ENCODE peak calls at places on chromosome 5, in seven cellular contexts. I is ACHN; L is effector CD4-positive, alpha-beta T cell; E is left colon; X is NCI-H2081; F is natural killer cell treated with Interleukin-12 subunit alpha and Interleukin-12 subunit beta and Interleukin-15 and Interleukin-18, amount 100 ng/mL, for 72 hours; U is posterior cingulate gyrus. W is an unnamed sample.

GRCh38 chr5:11903121-11903613 is 1.1 kb downstream of the CTNND2 start:
- DNase-seq in E (no peak), I (no peak), U (peak), X (peak), F (no peak), L (no peak), W (no peak)

GRCh38 chr5:66136053-66136452 is 8.0 kb upstream of the SREK1 start:
- DNase-seq in X (no peak), E (no peak), L (no peak), I (no peak), F (no peak), U (no peak), W (no peak)

GRCh38 chr5:36658016-36658415 is 51.6 kb downstream of the SLC1A3 start:
- DNase-seq in U (no peak), F (no peak), X (no peak), E (no peak), I (no peak), L (no peak), W (no peak)

GRCh38 chr5:122291000-122291592 is 20.9 kb upstream of the SNCAIP start:
- DNase-seq in U (no peak), X (no peak), F (no peak), L (no peak), I (no peak), E (no peak), W (no peak)

GRCh38 chr5:141003026-141003425 is 36.8 kb downstream of the PCDHAC2 start:
- DNase-seq in F (no peak), E (no peak), X (no peak), U (no peak), I (no peak), L (no peak), W (no peak)

GRCh38 chr5:121693864-121694263 is 157.8 kb upstream of the FTMT start:
- DNase-seq in U (no peak), X (no peak), E (no peak), L (no peak), I (no peak), F (no peak), W (no peak)

GRCh38 chr5:10655041-10655685 is 91.3 kb downstream of the ANKRD33B start:
- DNase-seq in U (no peak), E (no peak), F (no peak), L (no peak), I (no peak), X (peak), W (no peak)

GRCh38 chr5:138588013-138588788 is 13.0 kb upstream of the HSPA9 start:
- DNase-seq in L (no peak), I (no peak), U (no peak), X (no peak), E (no peak), F (no peak), W (no peak)

GRCh38 chr5:82031220-82032119 is 59.6 kb downstream of the ATG10 start:
- DNase-seq in X (no peak), U (no peak), L (no peak), F (no peak), E (no peak), I (no peak), W (no peak)

W was measured in CD8-positive, alpha-beta memory T cell.